ENCODE peak calls at places on chromosomes 16 and 17, in seven cellular contexts. One of them, this sample, is unnamed.

GRCh38 chr16:68259421-68259820 is 4.9 kb upstream of the SLC7A6 start:
- DNase-seq in ovary: no peak
- DNase-seq in upper lobe of left lung: peak; percentile 51
- DNase-seq in uterus: no peak
- DNase-seq in lower leg skin: no peak
- DNase-seq in A549: no peak
- DNase-seq in transverse colon: no peak
- DNase-seq in this sample: no peak

GRCh38 chr16:3158014-3158497 is 23.2 kb downstream of the ZNF213 start:
- DNase-seq in ovary: peak; percentile 62
- DNase-seq in upper lobe of left lung: no peak
- DNase-seq in uterus: no peak
- DNase-seq in lower leg skin: no peak
- DNase-seq in A549: no peak
- DNase-seq in transverse colon: no peak
- DNase-seq in this sample: no peak

GRCh38 chr17:39611441-39612112 is 3.9 kb upstream of the NEUROD2 start:
- DNase-seq in ovary: no peak
- DNase-seq in upper lobe of left lung: no peak
- DNase-seq in uterus: no peak
- DNase-seq in lower leg skin: no peak
- DNase-seq in A549: no peak
- DNase-seq in transverse colon: no peak
- DNase-seq in this sample: no peak

GRCh38 chr16:1195393-1195666 is 29.7 kb downstream of the TPSG1 start:
- DNase-seq in ovary: no peak
- DNase-seq in upper lobe of left lung: no peak
- DNase-seq in uterus: no peak
- DNase-seq in lower leg skin: no peak
- DNase-seq in A549: no peak
- DNase-seq in transverse colon: no peak
- DNase-seq in this sample: no peak

GRCh38 chr16:80176114-80176513 is 364.7 kb upstream of the DYNLRB2 start:
- DNase-seq in ovary: no peak
- DNase-seq in upper lobe of left lung: no peak
- DNase-seq in uterus: no peak
- DNase-seq in lower leg skin: no peak
- DNase-seq in A549: peak; percentile 45
- DNase-seq in transverse colon: no peak
- DNase-seq in this sample: no peak

GRCh38 chr17:45129940-45130639 is 2.2 kb downstream of the PLCD3 start:
- DNase-seq in ovary: no peak
- DNase-seq in upper lobe of left lung: no peak
- DNase-seq in uterus: no peak
- DNase-seq in lower leg skin: no peak
- DNase-seq in A549: peak; percentile 67
- DNase-seq in transverse colon: peak; percentile 83
- DNase-seq in this sample: no peak

GRCh38 chr16:1458336-1458976 is 14.1 kb upstream of the CCDC154 start:
- DNase-seq in ovary: no peak
- DNase-seq in upper lobe of left lung: peak; percentile 58
- DNase-seq in uterus: no peak
- DNase-seq in lower leg skin: no peak
- DNase-seq in A549: no peak
- DNase-seq in transverse colon: no peak
- DNase-seq in this sample: no peak

GRCh38 chr17:20256144-20256543 is 211.2 kb downstream of the LGALS9B start:
- DNase-seq in ovary: no peak
- DNase-seq in upper lobe of left lung: no peak
- DNase-seq in uterus: no peak
- DNase-seq in lower leg skin: no peak
- DNase-seq in A549: no peak
- DNase-seq in transverse colon: no peak
- DNase-seq in this sample: no peak

GRCh38 chr16:79190542-79190941 is 410.0 kb downstream of the MAF start:
- DNase-seq in ovary: no peak
- DNase-seq in upper lobe of left lung: no peak
- DNase-seq in uterus: no peak
- DNase-seq in lower leg skin: no peak
- DNase-seq in A549: no peak
- DNase-seq in transverse colon: no peak
- DNase-seq in this sample: no peak

GRCh38 chr17:72931635-72932034 is 160.9 kb downstream of the SLC39A11 start:
- DNase-seq in ovary: no peak
- DNase-seq in upper lobe of left lung: no peak
- DNase-seq in uterus: no peak
- DNase-seq in lower leg skin: no peak
- DNase-seq in A549: no peak
- DNase-seq in transverse colon: no peak
- DNase-seq in this sample: no peak

GRCh38 chr16:48814994-48815393 is 205.0 kb upstream of the N4BP1 start:
- DNase-seq in ovary: no peak
- DNase-seq in upper lobe of left lung: peak; percentile 33
- DNase-seq in uterus: no peak
- DNase-seq in lower leg skin: no peak
- DNase-seq in A549: no peak
- DNase-seq in transverse colon: no peak
- DNase-seq in this sample: no peak

GRCh38 chr17:75044716-75045115 is 2.1 kb downstream of the ATP5PD start:
- DNase-seq in ovary: no peak
- DNase-seq in upper lobe of left lung: no peak
- DNase-seq in uterus: no peak
- DNase-seq in lower leg skin: no peak
- DNase-seq in A549: no peak
- DNase-seq in transverse colon: no peak
- DNase-seq in this sample: no peak

GRCh38 chr17:75049057-75049456 is 2.0 kb downstream of the KCTD2 start:
- DNase-seq in ovary: no peak
- DNase-seq in upper lobe of left lung: no peak
- DNase-seq in uterus: no peak
- DNase-seq in lower leg skin: no peak
- DNase-seq in A549: no peak
- DNase-seq in transverse colon: no peak
- DNase-seq in this sample: no peak

GRCh38 chr17:75048396-75048933 is 1.4 kb downstream of the KCTD2 start:
- DNase-seq in ovary: peak; percentile 52
- DNase-seq in upper lobe of left lung: no peak
- DNase-seq in uterus: no peak
- DNase-seq in lower leg skin: no peak
- DNase-seq in A549: no peak
- DNase-seq in transverse colon: no peak
- DNase-seq in this sample: peak; percentile 74

GRCh38 chr17:75047398-75048098 is 523 bp downstream of the KCTD2 start:
- DNase-seq in ovary: peak; percentile 75
- DNase-seq in upper lobe of left lung: peak; percentile 91
- DNase-seq in uterus: peak; percentile 54
- DNase-seq in lower leg skin: peak; percentile 33
- DNase-seq in A549: no peak
- DNase-seq in transverse colon: peak; percentile 51
- DNase-seq in this sample: peak; percentile 60

DNA sequence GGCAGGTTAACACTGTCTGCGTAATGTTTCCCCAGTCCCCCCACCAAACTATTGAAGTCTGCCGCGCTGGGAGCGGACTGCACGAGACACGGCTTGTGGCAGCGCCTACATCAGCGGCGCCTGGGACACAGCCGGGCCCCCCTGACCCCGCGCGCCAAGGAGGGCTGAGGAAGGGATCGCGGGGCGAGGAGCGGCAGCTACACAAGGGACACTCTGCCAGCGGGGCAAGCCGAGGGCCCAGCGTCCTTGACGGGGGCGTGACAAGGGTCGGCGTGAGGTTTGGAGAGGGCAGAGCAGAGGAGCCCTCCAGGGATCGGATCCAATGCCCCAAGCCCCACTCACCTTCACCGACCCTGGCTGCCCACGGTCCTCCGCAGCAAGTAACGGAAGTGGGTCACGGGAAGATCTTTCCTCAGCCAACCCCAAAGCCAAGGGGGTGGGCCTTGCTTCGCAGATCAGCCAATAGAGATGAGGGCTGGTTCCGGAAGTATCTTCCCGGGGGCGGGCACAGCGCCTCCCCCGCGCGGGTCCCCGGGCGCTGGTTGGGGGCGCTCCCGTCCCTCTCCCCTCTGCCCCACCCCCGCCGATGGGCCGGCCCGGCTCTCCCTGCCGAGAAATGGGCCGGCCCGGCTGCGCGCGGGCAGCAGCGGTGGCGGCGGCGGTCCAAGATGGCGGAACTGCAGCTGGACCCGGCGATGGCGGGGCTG is at the start of the genes ATP5PD and KCTD2:
- DNase-seq in ovary: peak; percentile 98
- DNase-seq in upper lobe of left lung: peak; percentile 99
- DNase-seq in uterus: peak; percentile 98
- DNase-seq in lower leg skin: peak; percentile 94
- DNase-seq in A549: peak; percentile 98
- DNase-seq in transverse colon: peak; percentile 97
- DNase-seq in this sample: peak; percentile 96
- TF ChIP-seq POLR2A in ovary: peak; percentile 93
- TF ChIP-seq POLR2A in upper lobe of left lung: peak; percentile 91
- TF ChIP-seq POLR2A in uterus: peak; percentile 68
- TF ChIP-seq POLR2A in lower leg skin: peak; percentile 82
- TF ChIP-seq POLR2A in A549: peak; percentile 90
- TF ChIP-seq POLR2A in transverse colon: peak; percentile 97
- TF ChIP-seq POLR2A in this sample: no peak

DNA sequence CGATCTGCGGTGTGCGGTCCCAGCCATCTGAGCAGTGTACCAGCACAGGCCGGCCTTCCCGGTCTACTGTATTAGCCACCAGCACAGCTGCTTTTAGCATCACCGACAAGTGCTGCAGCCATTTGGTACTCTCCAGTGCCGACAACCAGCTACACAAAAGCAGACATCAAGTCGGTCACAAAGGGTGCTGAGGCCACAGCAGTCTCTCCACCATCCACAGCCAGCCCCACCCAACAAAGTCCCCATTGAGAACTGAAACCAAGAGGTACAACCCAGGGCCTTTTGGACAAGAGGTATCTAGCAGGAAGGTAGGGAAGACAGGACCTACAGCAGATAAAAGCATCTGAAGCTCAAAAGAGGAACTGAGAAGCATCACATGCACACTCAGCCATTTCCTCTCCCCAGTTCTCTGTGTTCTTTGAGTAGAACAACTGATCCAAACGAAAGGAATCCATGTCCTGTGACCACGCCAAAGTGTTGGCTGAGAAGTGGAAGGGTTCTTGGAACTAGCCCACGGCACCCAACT is 9.5 kb downstream of the MTMR4 start:
- DNase-seq in ovary: no peak
- DNase-seq in upper lobe of left lung: no peak
- DNase-seq in uterus: no peak
- DNase-seq in lower leg skin: peak; percentile 39
- DNase-seq in A549: no peak
- DNase-seq in transverse colon: peak; percentile 27
- DNase-seq in this sample: no peak
- TF ChIP-seq POLR2A in ovary: no peak
- TF ChIP-seq POLR2A in upper lobe of left lung: no peak
- TF ChIP-seq POLR2A in uterus: no peak
- TF ChIP-seq POLR2A in lower leg skin: no peak
- TF ChIP-seq POLR2A in A549: no peak
- TF ChIP-seq POLR2A in transverse colon: no peak
- TF ChIP-seq POLR2A in this sample: no peak

GRCh38 chr16:84922351-84923135 is 88.8 kb downstream of the ZDHHC7 start:
- DNase-seq in ovary: peak; percentile 88
- DNase-seq in upper lobe of left lung: peak; percentile 88
- DNase-seq in uterus: peak; percentile 81
- DNase-seq in lower leg skin: no peak
- DNase-seq in A549: no peak
- DNase-seq in transverse colon: peak; percentile 63
- DNase-seq in this sample: peak; percentile 78

GRCh38 chr16:84925092-84925772 is 86.1 kb downstream of the ZDHHC7 start:
- DNase-seq in ovary: peak; percentile 79
- DNase-seq in upper lobe of left lung: no peak
- DNase-seq in uterus: peak; percentile 65
- DNase-seq in lower leg skin: no peak
- DNase-seq in A549: peak; percentile 48
- DNase-seq in transverse colon: peak; percentile 64
- DNase-seq in this sample: peak; percentile 71

GRCh38 chr16:84926462-84926861 is 84.9 kb downstream of the ZDHHC7 start:
- DNase-seq in ovary: no peak
- DNase-seq in upper lobe of left lung: no peak
- DNase-seq in uterus: no peak
- DNase-seq in lower leg skin: no peak
- DNase-seq in A549: no peak
- DNase-seq in transverse colon: no peak
- DNase-seq in this sample: no peak

GRCh38 chr16:84925773-84926372 is 85.5 kb downstream of the ZDHHC7 start:
- DNase-seq in ovary: no peak
- DNase-seq in upper lobe of left lung: no peak
- DNase-seq in uterus: peak; percentile 18
- DNase-seq in lower leg skin: no peak
- DNase-seq in A549: no peak
- DNase-seq in transverse colon: no peak
- DNase-seq in this sample: no peak

DNA sequence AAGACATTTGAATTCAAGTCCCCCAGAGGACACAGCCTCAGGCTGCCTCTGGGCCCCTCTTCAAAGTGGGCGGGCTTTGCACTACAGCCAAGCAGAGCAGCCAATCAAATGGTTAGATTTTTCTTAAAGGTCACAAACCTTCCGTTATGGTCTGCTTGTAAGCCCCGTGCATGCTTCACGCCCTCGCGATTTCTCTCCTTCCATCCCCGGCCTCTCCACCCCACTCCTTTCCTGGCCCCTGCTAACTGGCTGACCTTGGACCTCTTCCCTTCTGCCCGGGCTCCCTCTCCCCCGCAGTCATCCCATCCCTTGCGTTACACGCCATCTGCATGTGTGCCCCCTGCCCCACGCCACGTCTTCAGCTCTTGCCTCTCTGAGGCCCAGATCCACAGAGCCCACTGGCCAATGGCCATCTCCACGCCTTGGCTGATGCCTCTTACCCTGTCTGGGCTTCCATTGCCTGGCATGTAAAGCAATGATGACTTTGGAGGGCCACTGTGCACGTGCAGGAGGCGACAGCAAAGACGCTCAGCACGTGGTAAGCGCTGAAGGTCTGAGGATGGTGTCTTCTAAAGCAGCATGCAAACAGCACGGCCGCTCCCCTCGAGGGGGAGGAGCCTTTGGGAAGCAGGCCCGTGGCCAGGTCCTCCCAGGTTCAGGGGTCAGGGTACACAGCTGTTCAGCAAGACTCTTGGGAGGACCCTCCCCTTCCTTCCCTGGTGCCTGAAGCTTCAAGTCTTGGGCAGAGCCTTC is 86.8 kb downstream of the ZDHHC7 start:
- DNase-seq in ovary: peak; percentile 93
- DNase-seq in upper lobe of left lung: no peak
- DNase-seq in uterus: peak; percentile 90
- DNase-seq in lower leg skin: no peak
- DNase-seq in A549: no peak
- DNase-seq in transverse colon: no peak
- DNase-seq in this sample: peak; percentile 83
- TF ChIP-seq POLR2A in ovary: no peak
- TF ChIP-seq POLR2A in upper lobe of left lung: no peak
- TF ChIP-seq POLR2A in uterus: no peak
- TF ChIP-seq POLR2A in lower leg skin: no peak
- TF ChIP-seq POLR2A in A549: no peak
- TF ChIP-seq POLR2A in transverse colon: no peak
- TF ChIP-seq POLR2A in this sample: no peak

GRCh38 chr16:71600822-71601221 is 23.9 kb upstream of the TAT start:
- DNase-seq in ovary: no peak
- DNase-seq in upper lobe of left lung: no peak
- DNase-seq in uterus: no peak
- DNase-seq in lower leg skin: no peak
- DNase-seq in A549: no peak
- DNase-seq in transverse colon: no peak
- DNase-seq in this sample: no peak
- TF ChIP-seq POLR2A in ovary: no peak
- TF ChIP-seq POLR2A in upper lobe of left lung: no peak
- TF ChIP-seq POLR2A in uterus: no peak
- TF ChIP-seq POLR2A in lower leg skin: no peak
- TF ChIP-seq POLR2A in A549: no peak
- TF ChIP-seq POLR2A in transverse colon: no peak
- TF ChIP-seq POLR2A in this sample: no peak

This sample was measured in testis.